ENCODE peak calls at places on chromosomes 12 and 14, in six cellular contexts. G, A, V, X, T and Z are unnamed samples.

GRCh38 chr14:96461950-96462798 is 40.0 kb upstream of the PAPOLA start:
- DNase-seq in G (peak), A (no peak), V (no peak), X (no peak), T (no peak), Z (no peak)

GRCh38 chr14:63890553-63890952 is 37.7 kb downstream of the SYNE2 start:
- DNase-seq in G (no peak), A (no peak), V (no peak), X (no peak), T (no peak), Z (no peak)

GRCh38 chr14:61923348-61923747 is 161.1 kb downstream of the SNAPC1 start:
- DNase-seq in G (no peak), A (no peak), V (no peak), X (no peak), T (no peak), Z (no peak)

GRCh38 chr12:56162468-56163290 is 4.5 kb downstream of the MYL6 start:
- DNase-seq in G (no peak), A (no peak), V (no peak), X (no peak), T (no peak), Z (no peak)

GRCh38 chr14:94132285-94132887 is 3.0 kb upstream of the IFI27L2 start:
- DNase-seq in G (peak), A (peak), V (peak), X (peak), T (peak), Z (peak)

GRCh38 chr12:9940370-9940769 is 8.2 kb upstream of the CLEC2A start:
- DNase-seq in G (no peak), A (no peak), V (no peak), X (peak), T (no peak), Z (no peak)

GRCh38 chr14:99554184-99554583 is 49.8 kb downstream of the CCDC85C start:
- DNase-seq in G (no peak), A (no peak), V (no peak), X (no peak), T (no peak), Z (no peak)

GRCh38 chr12:100268835-100269564 is 2.0 kb downstream of the SCYL2 start:
- DNase-seq in G (no peak), A (no peak), V (no peak), X (peak), T (no peak), Z (no peak)

GRCh38 chr12:127118251-127118650 is 1148.7 kb upstream of the TMEM132C start:
- DNase-seq in G (no peak), A (no peak), V (no peak), X (no peak), T (peak), Z (no peak)

GRCh38 chr12:52703878-52704277 is 554 bp upstream of the KRT77 start:
- DNase-seq in G (no peak), A (no peak), V (no peak), X (no peak), T (no peak), Z (no peak)

GRCh38 chr12:12612403-12612802 is 727 bp downstream of the CREBL2 start:
- DNase-seq in G (no peak), A (peak), V (peak), X (peak), T (no peak), Z (no peak)

GRCh38 chr14:97275276-97275675 is 478.1 kb downstream of the VRK1 start:
- DNase-seq in G (no peak), A (no peak), V (no peak), X (no peak), T (no peak), Z (no peak)

GRCh38 chr12:29157486-29157946 is 8.4 kb downstream of the FAR2 start:
- DNase-seq in G (no peak), A (no peak), V (no peak), X (no peak), T (no peak), Z (no peak)

GRCh38 chr14:68312884-68313725 is 479.8 kb downstream of the ZFP36L1 start:
- DNase-seq in G (no peak), A (no peak), V (no peak), X (no peak), T (no peak), Z (no peak)

GRCh38 chr12:39503445-39503844 is 60.5 kb upstream of the KIF21A start:
- DNase-seq in G (no peak), A (no peak), V (no peak), X (no peak), T (no peak), Z (no peak)

GRCh38 chr14:34693228-34693939 is 21.0 kb downstream of the CFL2 start:
- DNase-seq in G (peak), A (peak), V (no peak), X (no peak), T (no peak), Z (no peak)

GRCh38 chr12:132724506-132725220 is 14.0 kb downstream of the PGAM5 start:
- DNase-seq in G (no peak), A (no peak), V (no peak), X (no peak), T (no peak), Z (no peak)

GRCh38 chr12:4909734-4910501 is at the start of gene KCNA1:
- DNase-seq in G (no peak), A (no peak), V (no peak), X (no peak), T (no peak), Z (peak)

GRCh38 chr14:99759546-99759925 is 33.7 kb upstream of the EML1 start:
- DNase-seq in G (no peak), A (no peak), V (no peak), X (no peak), T (no peak), Z (no peak)

GRCh38 chr12:106020736-106021135 is 118.0 kb downstream of the NUAK1 start:
- DNase-seq in G (no peak), A (no peak), V (no peak), X (no peak), T (no peak), Z (no peak)

GRCh38 chr12:113259499-113259953 is 38.3 kb downstream of the TPCN1 start:
- DNase-seq in G (peak), A (no peak), V (no peak), X (no peak), T (no peak), Z (peak)

GRCh38 chr14:99945732-99946651 is 119.2 kb upstream of the EVL start:
- DNase-seq in G (no peak), A (no peak), V (no peak), X (peak), T (no peak), Z (no peak)

GRCh38 chr12:3988519-3989217 is 115.5 kb upstream of the PARP11 start:
- DNase-seq in G (no peak), A (no peak), V (no peak), X (no peak), T (no peak), Z (no peak)

GRCh38 chr12:82359115-82359478 is 768 bp downstream of the METTL25 start:
- DNase-seq in G (no peak), A (no peak), V (no peak), X (no peak), T (no peak), Z (no peak)

GRCh38 chr12:111322336-111323250 is 46.3 kb downstream of the PHETA1 start:
- DNase-seq in G (no peak), A (no peak), V (no peak), X (no peak), T (no peak), Z (no peak)

GRCh38 chr12:23431006-23431405 is 518.5 kb downstream of the SOX5 start:
- DNase-seq in G (no peak), A (no peak), V (no peak), X (no peak), T (no peak), Z (no peak)

GRCh38 chr14:104361921-104362681 is 217.5 kb upstream of the C14orf180 start:
- DNase-seq in G (no peak), A (no peak), V (no peak), X (no peak), T (no peak), Z (no peak)

GRCh38 chr14:65131176-65131765 is 29.0 kb upstream of the MAX start:
- DNase-seq in G (peak), A (peak), V (no peak), X (no peak), T (peak), Z (no peak)

GRCh38 chr12:58897969-58898368 is 22.3 kb downstream of the LRIG3 start:
- DNase-seq in G (no peak), A (no peak), V (no peak), X (no peak), T (no peak), Z (no peak)

GRCh38 chr12:125651625-125652024 is 586.4 kb downstream of the AACS start:
- DNase-seq in G (no peak), A (no peak), V (no peak), X (no peak), T (no peak), Z (no peak)

GRCh38 chr14:73771848-73772705 is 57.9 kb upstream of the PNMA1 start:
- DNase-seq in G (peak), A (no peak), V (no peak), X (peak), T (no peak), Z (no peak)

GRCh38 chr12:958449-959123 is 9.1 kb upstream of the RAD52 start:
- DNase-seq in G (no peak), A (no peak), V (no peak), X (no peak), T (no peak), Z (no peak)

GRCh38 chr12:22543246-22544037 is 900 bp downstream of the C2CD5 start:
- DNase-seq in G (peak), A (no peak), V (no peak), X (peak), T (no peak), Z (peak)

GRCh38 chr14:22268875-22269274 is 320.1 kb downstream of the DAD1 start:
- DNase-seq in G (no peak), A (no peak), V (no peak), X (no peak), T (no peak), Z (peak)

GRCh38 chr14:66624319-66624937 is 116.5 kb downstream of the GPHN start:
- DNase-seq in G (peak), A (peak), V (peak), X (peak), T (peak), Z (peak)

GRCh38 chr14:94394594-94395305 is 6.3 kb upstream of the SERPINA1 start:
- DNase-seq in G (peak), A (no peak), V (no peak), X (no peak), T (no peak), Z (no peak)